ENCODE peak calls at places on chromosome 1, in four cellular contexts. H is AG04450, N is left lung, Z is fibroblast of mammary gland. U is an unnamed sample.

GRCh38 chr1:3078421-3078820 is 9.4 kb downstream of the PRDM16 start:
- DNase-seq in H (no peak), N (no peak), Z (no peak), U (no peak)

GRCh38 chr1:71157715-71158114 is 76.9 kb upstream of the ZRANB2 start:
- DNase-seq in H (no peak), N (no peak), Z (no peak), U (no peak)

GRCh38 chr1:199020904-199021303 is 382.1 kb downstream of the PTPRC start:
- DNase-seq in H (no peak), N (no peak), Z (no peak), U (no peak)

GRCh38 chr1:167526659-167527383 is 8.5 kb upstream of the CD247 start:
- DNase-seq in H (no peak), N (no peak), Z (no peak), U (no peak)

GRCh38 chr1:65813956-65814355 is 21.3 kb downstream of the PDE4B start:
- DNase-seq in H (no peak), N (no peak), Z (peak; percentile 41), U (no peak)

GRCh38 chr1:156625436-156626078 is 6.3 kb downstream of the HAPLN2 start:
- DNase-seq in H (no peak), N (no peak), Z (peak; percentile 40), U (peak; percentile 67)

GRCh38 chr1:201374376-201374775 is 3.1 kb downstream of the TNNT2 start:
- DNase-seq in H (no peak), N (no peak), Z (no peak), U (no peak)

GRCh38 chr1:248839168-248839555 is 1.1 kb downstream of the ZNF672 start:
- DNase-seq in H (no peak), N (no peak), Z (no peak), U (no peak)

GRCh38 chr1:230574502-230574901 is 67.8 kb upstream of the COG2 start:
- DNase-seq in H (no peak), N (no peak), Z (no peak), U (no peak)

GRCh38 chr1:8464377-8464776 is 146.5 kb downstream of the SLC45A1 start:
- DNase-seq in H (no peak), N (peak; percentile 58), Z (no peak), U (no peak)

GRCh38 chr1:6317101-6317760 is 56.3 kb upstream of the GPR153 start:
- DNase-seq in H (no peak), N (no peak), Z (peak; percentile 43), U (no peak)

GRCh38 chr1:78601068-78601467 is 19.2 kb upstream of the IFI44L start:
- DNase-seq in H (no peak), N (no peak), Z (no peak), U (no peak)

GRCh38 chr1:213657040-213657439 is 330.7 kb upstream of the PROX1 start:
- DNase-seq in H (no peak), N (no peak), Z (no peak), U (no peak)

DNA sequence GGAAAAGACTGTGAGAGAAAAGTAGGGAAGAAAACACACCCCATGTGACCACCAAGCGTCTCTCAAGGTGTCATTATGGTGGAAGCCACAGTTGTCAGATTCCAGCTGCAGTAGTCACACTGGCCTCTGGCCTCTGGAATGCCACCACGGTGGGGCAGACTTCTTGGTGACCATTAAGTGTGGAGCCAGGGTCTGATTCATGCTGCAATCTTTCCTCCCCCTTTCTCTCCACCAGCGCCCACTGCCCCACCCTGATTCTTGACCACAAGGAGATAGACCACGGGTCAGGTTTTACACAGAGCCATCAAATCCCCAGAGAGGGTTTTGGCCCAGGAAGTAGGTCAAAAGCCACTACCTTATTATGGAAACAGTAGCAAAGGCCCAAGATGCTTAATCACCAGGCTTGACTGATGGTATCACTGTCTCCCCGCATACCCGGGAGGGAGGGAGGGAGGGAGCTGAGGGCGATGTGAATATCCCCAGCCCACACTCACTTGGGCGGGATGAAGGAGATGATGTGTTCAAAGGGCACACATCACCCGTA is 52.7 kb upstream of the GRHL3 start:
- DNase-seq in H (peak; percentile 20), N (no peak), Z (peak; percentile 91), U (no peak)
- TF ChIP-seq CTCF in H (peak; percentile 8), N (no peak), Z (peak; percentile 8), U (no peak)

GRCh38 chr1:27380223-27380622 is 2.9 kb downstream of the CD164L2 start:
- DNase-seq in H (no peak), N (no peak), Z (no peak), U (no peak)

GRCh38 chr1:27380766-27381733 is 2.1 kb downstream of the CD164L2 start:
- DNase-seq in H (no peak), N (no peak), Z (no peak), U (no peak)

GRCh38 chr1:27377760-27378495 is 3.3 kb upstream of the FCN3 start:
- DNase-seq in H (no peak), N (no peak), Z (no peak), U (no peak)

GRCh38 chr1:27381976-27382762 is 964 bp downstream of the CD164L2 start:
- DNase-seq in H (no peak), N (no peak), Z (no peak), U (no peak)

GRCh38 chr1:27379564-27380132 is 3.5 kb downstream of the CD164L2 start:
- DNase-seq in H (no peak), N (no peak), Z (no peak), U (no peak)
- TF ChIP-seq CTCF in H (no peak), N (no peak), Z (no peak), U (no peak)

GRCh38 chr1:97674517-97674916 is 246.3 kb downstream of the DPYD start:
- DNase-seq in H (no peak), N (no peak), Z (no peak), U (no peak)

GRCh38 chr1:97668945-97669344 is 251.9 kb downstream of the DPYD start:
- DNase-seq in H (no peak), N (no peak), Z (peak; percentile 67), U (no peak)
- TF ChIP-seq CTCF in H (peak; percentile 10), N (no peak), Z (peak; percentile 28), U (no peak)

GRCh38 chr1:86146566-86146965 is 10.0 kb downstream of the COL24A1 start:
- DNase-seq in H (no peak), N (no peak), Z (no peak), U (no peak)
- TF ChIP-seq CTCF in H (no peak), N (no peak), Z (peak; percentile 23), U (peak; percentile 15)

DNA sequence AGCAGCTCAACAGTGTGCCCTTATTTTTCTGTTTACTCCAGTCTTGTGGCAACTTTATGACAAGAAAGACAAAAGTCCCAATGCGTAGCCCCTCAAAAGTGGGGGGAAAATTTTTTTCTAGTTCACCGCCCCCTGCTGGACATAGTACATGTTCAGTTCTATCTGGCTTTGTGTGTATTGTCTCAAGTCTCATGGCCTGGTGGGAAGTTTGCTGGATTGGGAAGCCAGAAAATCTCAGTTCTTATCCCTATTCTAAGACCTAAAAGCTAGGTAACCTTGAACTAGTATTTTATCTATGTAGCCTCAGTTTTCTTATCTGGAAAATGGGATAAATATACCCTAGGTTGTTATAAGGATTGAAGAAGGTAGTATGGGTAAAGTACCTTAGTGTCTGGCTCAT is 55.8 kb upstream of the LDLRAP1 start:
- DNase-seq in H (no peak), N (no peak), Z (no peak), U (peak; percentile 40)
- TF ChIP-seq CTCF in H (peak; percentile 46), N (peak; percentile 40), Z (peak; percentile 50), U (peak; percentile 63)

GRCh38 chr1:13570924-13571323 is 12.7 kb upstream of the PDPN start:
- DNase-seq in H (no peak), N (no peak), Z (no peak), U (no peak)
- TF ChIP-seq CTCF in H (no peak), N (peak; percentile 28), Z (peak; percentile 51), U (peak; percentile 50)

DNA sequence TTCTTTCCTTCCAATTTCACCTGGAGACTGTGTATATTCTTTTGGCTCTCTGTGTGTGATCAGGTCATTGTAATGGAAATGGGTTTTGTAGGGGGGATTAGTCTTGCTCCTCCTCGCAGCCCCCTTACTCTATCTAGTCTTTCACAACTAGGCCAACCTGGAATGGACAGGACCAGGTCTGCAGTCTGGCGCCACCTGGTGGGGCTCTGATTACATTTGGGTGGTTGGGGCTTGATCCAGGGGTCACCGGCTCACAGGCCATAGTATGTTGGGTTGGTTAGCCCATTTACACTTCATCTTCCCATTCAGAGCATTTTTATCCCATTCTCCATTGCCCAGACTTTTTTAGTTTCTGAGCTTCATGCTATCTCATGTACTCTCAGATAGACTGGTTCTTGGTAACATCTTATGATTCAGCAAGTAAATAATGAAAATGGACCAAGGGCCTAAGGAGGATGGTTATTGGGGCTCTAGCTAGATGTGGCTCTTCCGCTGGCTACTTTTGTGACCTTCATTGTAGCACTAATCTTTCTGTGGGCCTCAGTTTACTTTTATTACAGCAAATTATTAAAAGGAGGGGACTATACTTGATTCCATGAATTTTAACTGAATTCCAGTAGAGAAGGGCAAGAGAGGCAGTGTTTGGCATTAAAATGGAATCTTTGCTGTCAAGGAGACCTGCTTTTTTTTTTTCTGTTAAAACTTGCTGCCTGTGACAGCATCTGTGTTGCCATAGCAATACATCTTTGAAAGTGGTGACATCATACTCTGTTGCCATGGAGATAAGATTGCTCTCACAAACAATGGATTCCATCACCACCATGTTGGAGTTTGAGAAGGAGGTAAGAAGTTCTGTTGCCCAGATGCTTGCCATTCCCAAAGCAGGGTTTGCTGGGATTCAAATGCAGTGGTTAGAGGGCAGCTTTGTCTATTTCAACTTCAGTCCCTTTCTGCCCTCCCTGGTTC is 150.1 kb downstream of the PLXNA2 start:
- DNase-seq in H (no peak), N (peak; percentile 56), Z (peak; percentile 59), U (peak; percentile 72)
- TF ChIP-seq CTCF in H (peak; percentile 77), N (peak; percentile 55), Z (peak; percentile 84), U (peak; percentile 76)

DNA sequence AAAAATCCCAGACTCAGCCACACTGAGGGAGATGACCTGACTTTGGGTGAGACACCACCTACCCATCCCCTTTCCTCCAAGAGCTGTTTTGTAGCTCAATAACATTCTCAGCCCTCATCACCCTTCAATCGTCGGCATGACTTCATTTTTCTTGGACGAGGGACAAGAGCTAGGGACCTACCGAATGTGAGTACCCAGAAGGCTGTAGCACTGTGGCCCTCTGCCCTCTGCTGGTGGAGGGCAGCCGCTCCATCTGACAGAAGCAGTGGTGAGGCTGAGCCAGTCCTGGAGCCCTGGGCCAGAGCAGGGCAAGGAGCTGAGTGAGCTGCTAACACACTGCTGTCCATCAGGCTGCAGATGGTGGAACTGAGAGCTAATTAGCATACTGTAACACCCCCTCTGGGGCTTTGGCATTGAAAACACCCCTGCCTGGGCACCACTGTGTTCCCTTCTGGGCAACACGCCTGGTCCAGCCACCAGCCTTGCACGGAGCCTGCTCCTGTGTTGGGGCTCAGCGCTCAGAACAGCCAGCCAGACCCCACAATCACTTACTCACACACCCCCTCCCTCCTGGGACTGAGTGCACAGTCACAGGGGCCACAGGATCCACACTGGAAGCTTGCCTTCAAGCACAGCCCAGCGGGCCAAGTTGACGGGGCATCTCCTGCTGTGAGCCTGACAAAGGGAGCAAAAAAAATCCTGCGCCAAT is 18.3 kb upstream of the ALPL start:
- DNase-seq in H (no peak), N (no peak), Z (peak; percentile 84), U (no peak)
- TF ChIP-seq CTCF in H (peak; percentile 64), N (peak; percentile 30), Z (peak; percentile 70), U (peak; percentile 52)

GRCh38 chr1:41823453-41823852 is 95.3 kb downstream of the HIVEP3 start:
- DNase-seq in H (no peak), N (peak; percentile 49), Z (no peak), U (peak; percentile 10)
- TF ChIP-seq CTCF in H (no peak), N (no peak), Z (no peak), U (no peak)